ENCODE peak calls at places on chromosome 22, in ten cellular contexts. Y is bronchial epithelial cell, A is CD14-positive monocyte, H is GM10248, I is pancreas, K is kidney epithelial cell, W is neural crest cell, B is A673, J is lower leg skin, S is HL-60. C is an unnamed sample.

GRCh38 chr22:49031746-49032330 is 795.8 kb downstream of the BRD1 start:
- DNase-seq in Y (no peak), A (no peak), H (no peak), I (peak), K (no peak), W (no peak), B (no peak), J (no peak), S (no peak), C (no peak)

GRCh38 chr22:28734393-28734792 is 7.2 kb downstream of the CHEK2 start:
- DNase-seq in Y (no peak), A (no peak), H (no peak), I (no peak), K (no peak), W (no peak), B (no peak), J (no peak), S (no peak), C (no peak)

GRCh38 chr22:20085651-20086050 is 5.6 kb downstream of the DGCR8 start:
- DNase-seq in Y (no peak), A (peak), H (no peak), I (no peak), K (no peak), W (no peak), B (no peak), J (no peak), S (no peak), C (no peak)

GRCh38 chr22:47154621-47155081 is 392.2 kb downstream of the TBC1D22A start:
- DNase-seq in Y (no peak), A (no peak), H (no peak), I (peak), K (no peak), W (no peak), B (peak), J (no peak), S (no peak), C (no peak)

GRCh38 chr22:22870577-22871398 is 16.8 kb upstream of the IGLL5 start:
- DNase-seq in Y (no peak), A (no peak), H (no peak), I (no peak), K (no peak), W (no peak), B (no peak), J (no peak), S (no peak), C (no peak)

GRCh38 chr22:29457730-29458129 is 19.3 kb downstream of the RFPL1 start:
- DNase-seq in Y (peak), A (no peak), H (peak), I (no peak), K (no peak), W (peak), B (peak), J (no peak), S (no peak), C (no peak)

GRCh38 chr22:27686534-27686933 is 115.0 kb downstream of the MN1 start:
- DNase-seq in Y (no peak), A (no peak), H (no peak), I (peak), K (no peak), W (no peak), B (no peak), J (peak), S (no peak), C (no peak)

GRCh38 chr22:50303848-50304527 is 3.5 kb downstream of the PLXNB2 start:
- DNase-seq in Y (peak), A (peak), H (peak), I (peak), K (no peak), W (no peak), B (peak), J (peak), S (peak), C (no peak)

GRCh38 chr22:26461188-26461810 is 22.3 kb downstream of the HPS4 start:
- DNase-seq in Y (peak), A (no peak), H (peak), I (no peak), K (no peak), W (peak), B (peak), J (no peak), S (peak), C (no peak)

DNA sequence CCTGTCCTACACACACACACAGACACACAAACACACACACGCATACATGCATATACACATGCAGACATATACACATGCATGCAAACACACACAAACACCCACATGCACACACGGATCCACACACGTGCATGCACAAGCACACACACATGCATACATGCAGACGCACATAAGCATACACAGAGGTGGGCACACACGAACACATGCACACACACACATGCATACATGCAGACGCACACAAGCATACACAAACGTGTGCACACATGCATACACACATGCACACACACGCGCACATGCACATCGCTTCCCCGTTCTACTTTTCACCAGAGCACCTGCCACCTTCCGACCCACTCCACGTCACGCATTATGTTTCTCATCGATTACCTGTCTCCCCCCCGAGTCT is 13.2 kb downstream of the PHF21B start:
- DNase-seq in Y (no peak), A (no peak), H (no peak), I (no peak), K (no peak), W (no peak), B (no peak), J (no peak), S (no peak), C (no peak)
- TF ChIP-seq CTCF in Y (no peak), A (no peak), H (no peak), I (no peak), K (no peak), W (no peak), B (no peak), J (no peak), S (no peak), C (no peak)

GRCh38 chr22:37011472-37011871 is 7.8 kb downstream of the TST start:
- DNase-seq in Y (no peak), A (no peak), H (no peak), I (no peak), K (no peak), W (no peak), B (no peak), J (no peak), S (no peak), C (no peak)
- TF ChIP-seq CTCF in Y (no peak), A (no peak), H (no peak), I (no peak), K (no peak), W (no peak), B (no peak), J (no peak), S (no peak), C (no peak)

GRCh38 chr22:17920145-17920605 is 104.2 kb downstream of the MICAL3 start:
- DNase-seq in Y (peak), A (no peak), H (no peak), I (no peak), K (no peak), W (no peak), B (no peak), J (no peak), S (no peak), C (no peak)
- TF ChIP-seq CTCF in Y (no peak), A (no peak), H (no peak), I (no peak), K (no peak), W (no peak), B (no peak), J (no peak), S (no peak), C (no peak)

DNA sequence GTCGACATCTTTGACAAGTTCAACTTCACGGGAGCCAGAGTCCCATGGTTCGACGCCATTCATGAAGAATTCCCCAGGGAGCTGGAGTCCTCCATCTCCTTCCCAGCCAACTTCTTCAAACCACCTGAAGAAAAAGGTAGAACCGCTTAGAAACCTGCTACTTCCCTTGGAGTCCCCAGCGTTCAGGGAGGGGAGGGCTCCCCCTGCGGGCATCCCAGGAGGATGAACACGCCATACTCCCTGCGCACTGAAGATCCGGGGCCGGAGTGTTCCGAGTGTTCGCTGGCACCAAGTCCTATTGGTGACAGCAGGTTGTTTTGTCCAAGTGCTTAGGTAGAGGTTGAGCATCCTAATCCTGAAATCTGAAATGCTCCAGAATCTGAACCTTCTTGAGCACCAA is 51.7 kb upstream of the PRODH start:
- DNase-seq in Y (peak), A (no peak), H (peak), I (peak), K (no peak), W (no peak), B (peak), J (no peak), S (peak), C (no peak)
- TF ChIP-seq CTCF in Y (peak), A (no peak), H (no peak), I (peak), K (peak), W (peak), B (peak), J (no peak), S (peak), C (no peak)

GRCh38 chr22:30969532-30970355 is 679 bp downstream of the TUG1 start:
- DNase-seq in Y (peak), A (peak), H (peak), I (peak), K (no peak), W (no peak), B (peak), J (no peak), S (peak), C (no peak)
- TF ChIP-seq CTCF in Y (peak), A (no peak), H (no peak), I (no peak), K (peak), W (no peak), B (no peak), J (no peak), S (no peak), C (no peak)

GRCh38 chr22:31846161-31847115 is 92.6 kb downstream of the DEPDC5 start:
- DNase-seq in Y (no peak), A (no peak), H (peak), I (no peak), K (no peak), W (peak), B (no peak), J (no peak), S (peak), C (no peak)
- TF ChIP-seq CTCF in Y (peak), A (peak), H (peak), I (no peak), K (peak), W (peak), B (peak), J (no peak), S (peak), C (no peak)

GRCh38 chr22:31874821-31875220 is 69.5 kb upstream of the YWHAH start:
- DNase-seq in Y (no peak), A (no peak), H (no peak), I (no peak), K (no peak), W (no peak), B (no peak), J (no peak), S (no peak), C (no peak)

GRCh38 chr22:31871475-31871874 is 72.9 kb upstream of the YWHAH start:
- DNase-seq in Y (no peak), A (no peak), H (no peak), I (no peak), K (no peak), W (no peak), B (no peak), J (no peak), S (peak), C (no peak)

GRCh38 chr22:31872209-31872608 is 72.1 kb upstream of the YWHAH start:
- DNase-seq in Y (no peak), A (no peak), H (no peak), I (no peak), K (no peak), W (no peak), B (no peak), J (no peak), S (peak), C (no peak)

GRCh38 chr22:31867386-31868153 is 76.8 kb upstream of the YWHAH start:
- DNase-seq in Y (no peak), A (no peak), H (no peak), I (no peak), K (no peak), W (no peak), B (no peak), J (no peak), S (no peak), C (no peak)

GRCh38 chr22:31870890-31871289 is 73.4 kb upstream of the YWHAH start:
- DNase-seq in Y (peak), A (no peak), H (no peak), I (no peak), K (no peak), W (no peak), B (no peak), J (no peak), S (no peak), C (no peak)
- TF ChIP-seq CTCF in Y (peak), A (no peak), H (no peak), I (no peak), K (no peak), W (no peak), B (no peak), J (no peak), S (no peak), C (no peak)